ENCODE peak calls at places on chromosomes 11 and 22, in four cellular contexts. U is C1 segment of cervical spinal cord; S is stimulated activated CD4-positive, alpha-beta T cell treated with anti-CD3 and anti-CD28 coated beads, Interleukin-4, amount 100 ng/mL, for 1 hour; G is KG1. Y is an unnamed sample.

GRCh38 chr11:123434262-123434661 is 4.2 kb downstream of the GRAMD1B start:
- DNase-seq in U (peak), S (no peak), G (no peak), Y (no peak)

GRCh38 chr11:2802389-2803185 is 83.0 kb downstream of the CDKN1C start:
- DNase-seq in S (no peak), U (no peak), G (no peak), Y (no peak)

GRCh38 chr11:69950120-69950519 is 128.0 kb upstream of the ANO1 start:
- DNase-seq in S (no peak), U (no peak), G (peak), Y (no peak)

GRCh38 chr11:61332823-61333637 is at the start of the genes DDB1 and TKFC:
- DNase-seq in G (peak), S (peak), U (peak), Y (peak)

GRCh38 chr11:95904009-95904650 is 19.8 kb downstream of the MTMR2 start:
- DNase-seq in G (no peak), U (no peak), S (no peak), Y (no peak)

GRCh38 chr11:94018721-94019120 is 2.4 kb upstream of the HEPHL1 start:
- DNase-seq in U (no peak), G (no peak), S (no peak), Y (no peak)

GRCh38 chr11:61826930-61827572 is 1.0 kb upstream of the FADS2 start:
- DNase-seq in U (no peak), G (peak), S (no peak), Y (no peak)

GRCh38 chr11:35523351-35523768 is 2.1 kb downstream of the PAMR1 start:
- DNase-seq in S (no peak), U (no peak), G (no peak), Y (peak)

GRCh38 chr11:12195773-12196172 is 85.4 kb downstream of the MICAL2 start:
- DNase-seq in G (no peak), S (peak), U (no peak), Y (no peak)

GRCh38 chr11:14969922-14970323 is 2.2 kb downstream of the CALCA start:
- DNase-seq in G (no peak), U (no peak), S (peak), Y (no peak)

GRCh38 chr11:64888761-64889511 is 10.5 kb upstream of the EHD1 start:
- DNase-seq in G (no peak), S (no peak), U (no peak), Y (no peak)

GRCh38 chr11:111663820-111664219 is 61.6 kb downstream of the SIK2 start:
- DNase-seq in U (peak), G (no peak), S (no peak), Y (no peak)

GRCh38 chr11:103889679-103890078 is 146.8 kb upstream of the DDI1 start:
- DNase-seq in G (no peak), U (no peak), S (no peak), Y (no peak)

GRCh38 chr11:12281571-12282478 is 95.5 kb upstream of the PARVA start:
- DNase-seq in U (peak), G (peak), S (peak), Y (peak)

GRCh38 chr22:49951001-49951677 is 9.4 kb upstream of the PIM3 start:
- DNase-seq in G (no peak), U (no peak), S (no peak), Y (no peak)

GRCh38 chr11:12717851-12718291 is 43.6 kb downstream of the TEAD1 start:
- DNase-seq in G (no peak), U (no peak), S (peak), Y (no peak)

GRCh38 chr11:132821027-132821426 is 711.3 kb downstream of the OPCML start:
- DNase-seq in U (no peak), S (no peak), G (no peak), Y (no peak)

GRCh38 chr11:44823920-44824704 is 97.3 kb downstream of the TSPAN18 start:
- DNase-seq in G (no peak), U (no peak), S (no peak), Y (no peak)